ENCODE peak calls at places on chromosomes 12 and 14, in nine cellular contexts. One of them, this sample, is unnamed.
A peak's percentile ranks its signal among the peaks of the same experiment; 100 is the strongest.

GRCh38 chr14:88364710-88365413 is 20.6 kb upstream of the SPATA7 start:
- DNase-seq in 8988T: no peak
- DNase-seq in GM04504: no peak
- DNase-seq in NCI-H1092 treated with DMSO at 0.1 percent for 48 hours: no peak
- DNase-seq in NCI-H1105: no peak
- DNase-seq in ELF-1: peak; percentile 66
- DNase-seq in activated CD4-positive, alpha-beta T cell treated with anti-CD3 and anti-CD28 coated beads for 36 hours: no peak
- DNase-seq in naive thymus-derived CD8-positive, alpha-beta T cell: no peak
- DNase-seq in breast epithelium: no peak
- DNase-seq in this sample: no peak

GRCh38 chr14:99603471-99603933 is 505 bp downstream of the CCDC85C start:
- DNase-seq in 8988T: peak; percentile 62
- DNase-seq in ELF-1: peak; percentile 66
- DNase-seq in GM04504: no peak
- DNase-seq in activated CD4-positive, alpha-beta T cell treated with anti-CD3 and anti-CD28 coated beads for 36 hours: peak; percentile 73
- DNase-seq in naive thymus-derived CD8-positive, alpha-beta T cell: peak; percentile 74
- DNase-seq in NCI-H1105: peak; percentile 49
- DNase-seq in breast epithelium: no peak
- DNase-seq in NCI-H1092 treated with DMSO at 0.1 percent for 48 hours: peak; percentile 27
- DNase-seq in this sample: no peak

GRCh38 chr14:34853041-34853440 is 22.1 kb downstream of the BAZ1A start:
- DNase-seq in naive thymus-derived CD8-positive, alpha-beta T cell: no peak
- DNase-seq in 8988T: no peak
- DNase-seq in activated CD4-positive, alpha-beta T cell treated with anti-CD3 and anti-CD28 coated beads for 36 hours: no peak
- DNase-seq in ELF-1: no peak
- DNase-seq in breast epithelium: no peak
- DNase-seq in NCI-H1092 treated with DMSO at 0.1 percent for 48 hours: no peak
- DNase-seq in GM04504: no peak
- DNase-seq in NCI-H1105: no peak
- DNase-seq in this sample: no peak

GRCh38 chr14:99821519-99822165 is 28.4 kb downstream of the EML1 start:
- DNase-seq in activated CD4-positive, alpha-beta T cell treated with anti-CD3 and anti-CD28 coated beads for 36 hours: peak; percentile 33
- DNase-seq in 8988T: no peak
- DNase-seq in NCI-H1092 treated with DMSO at 0.1 percent for 48 hours: peak; percentile 42
- DNase-seq in naive thymus-derived CD8-positive, alpha-beta T cell: no peak
- DNase-seq in NCI-H1105: no peak
- DNase-seq in GM04504: peak; percentile 68
- DNase-seq in ELF-1: no peak
- DNase-seq in breast epithelium: no peak
- DNase-seq in this sample: peak; percentile 18

GRCh38 chr14:69673578-69674305 is 62.3 kb downstream of the SUSD6 start:
- DNase-seq in naive thymus-derived CD8-positive, alpha-beta T cell: no peak
- DNase-seq in breast epithelium: no peak
- DNase-seq in NCI-H1092 treated with DMSO at 0.1 percent for 48 hours: no peak
- DNase-seq in activated CD4-positive, alpha-beta T cell treated with anti-CD3 and anti-CD28 coated beads for 36 hours: peak; percentile 40
- DNase-seq in GM04504: no peak
- DNase-seq in ELF-1: no peak
- DNase-seq in NCI-H1105: no peak
- DNase-seq in 8988T: no peak
- DNase-seq in this sample: no peak

GRCh38 chr14:104370256-104370870 is 209.2 kb upstream of the C14orf180 start:
- DNase-seq in GM04504: no peak
- DNase-seq in 8988T: peak; percentile 73
- DNase-seq in NCI-H1092 treated with DMSO at 0.1 percent for 48 hours: peak; percentile 70
- DNase-seq in NCI-H1105: no peak
- DNase-seq in activated CD4-positive, alpha-beta T cell treated with anti-CD3 and anti-CD28 coated beads for 36 hours: no peak
- DNase-seq in ELF-1: peak; percentile 71
- DNase-seq in naive thymus-derived CD8-positive, alpha-beta T cell: peak; percentile 41
- DNase-seq in breast epithelium: no peak
- DNase-seq in this sample: peak; percentile 6

GRCh38 chr12:65232490-65233077 is 45.9 kb upstream of the MSRB3 start:
- DNase-seq in NCI-H1105: no peak
- DNase-seq in 8988T: no peak
- DNase-seq in activated CD4-positive, alpha-beta T cell treated with anti-CD3 and anti-CD28 coated beads for 36 hours: no peak
- DNase-seq in NCI-H1092 treated with DMSO at 0.1 percent for 48 hours: no peak
- DNase-seq in breast epithelium: no peak
- DNase-seq in naive thymus-derived CD8-positive, alpha-beta T cell: no peak
- DNase-seq in ELF-1: no peak
- DNase-seq in GM04504: peak; percentile 3
- DNase-seq in this sample: peak; percentile 16

GRCh38 chr12:69469854-69470188 is 367 bp upstream of the FRS2 start:
- DNase-seq in breast epithelium: no peak
- DNase-seq in activated CD4-positive, alpha-beta T cell treated with anti-CD3 and anti-CD28 coated beads for 36 hours: no peak
- DNase-seq in NCI-H1092 treated with DMSO at 0.1 percent for 48 hours: no peak
- DNase-seq in 8988T: no peak
- DNase-seq in GM04504: no peak
- DNase-seq in naive thymus-derived CD8-positive, alpha-beta T cell: no peak
- DNase-seq in NCI-H1105: no peak
- DNase-seq in ELF-1: no peak
- DNase-seq in this sample: no peak

GRCh38 chr12:96500686-96501085 is 11.3 kb downstream of the CFAP54 start:
- DNase-seq in NCI-H1105: no peak
- DNase-seq in activated CD4-positive, alpha-beta T cell treated with anti-CD3 and anti-CD28 coated beads for 36 hours: no peak
- DNase-seq in GM04504: no peak
- DNase-seq in 8988T: no peak
- DNase-seq in NCI-H1092 treated with DMSO at 0.1 percent for 48 hours: no peak
- DNase-seq in breast epithelium: no peak
- DNase-seq in ELF-1: no peak
- DNase-seq in naive thymus-derived CD8-positive, alpha-beta T cell: no peak
- DNase-seq in this sample: peak; percentile 19

GRCh38 chr14:90580381-90581335 is 183.8 kb downstream of the CALM1 start:
- DNase-seq in breast epithelium: no peak
- DNase-seq in 8988T: no peak
- DNase-seq in activated CD4-positive, alpha-beta T cell treated with anti-CD3 and anti-CD28 coated beads for 36 hours: no peak
- DNase-seq in NCI-H1092 treated with DMSO at 0.1 percent for 48 hours: peak; percentile 58
- DNase-seq in GM04504: no peak
- DNase-seq in naive thymus-derived CD8-positive, alpha-beta T cell: no peak
- DNase-seq in ELF-1: no peak
- DNase-seq in NCI-H1105: no peak
- DNase-seq in this sample: peak; percentile 32

GRCh38 chr12:100675432-100675831 is 101.9 kb downstream of the GAS2L3 start:
- DNase-seq in 8988T: no peak
- DNase-seq in GM04504: peak; percentile 23
- DNase-seq in ELF-1: no peak
- DNase-seq in naive thymus-derived CD8-positive, alpha-beta T cell: no peak
- DNase-seq in activated CD4-positive, alpha-beta T cell treated with anti-CD3 and anti-CD28 coated beads for 36 hours: no peak
- DNase-seq in NCI-H1105: peak; percentile 63
- DNase-seq in NCI-H1092 treated with DMSO at 0.1 percent for 48 hours: peak; percentile 28
- DNase-seq in breast epithelium: no peak
- DNase-seq in this sample: peak; percentile 6

GRCh38 chr14:85391455-85391854 is 138.5 kb upstream of the FLRT2 start:
- DNase-seq in breast epithelium: no peak
- DNase-seq in ELF-1: no peak
- DNase-seq in NCI-H1092 treated with DMSO at 0.1 percent for 48 hours: no peak
- DNase-seq in GM04504: no peak
- DNase-seq in NCI-H1105: no peak
- DNase-seq in activated CD4-positive, alpha-beta T cell treated with anti-CD3 and anti-CD28 coated beads for 36 hours: no peak
- DNase-seq in naive thymus-derived CD8-positive, alpha-beta T cell: no peak
- DNase-seq in 8988T: no peak
- DNase-seq in this sample: no peak

GRCh38 chr12:116922194-116922897 is 11.6 kb downstream of the FBXW8 start:
- DNase-seq in breast epithelium: no peak
- DNase-seq in activated CD4-positive, alpha-beta T cell treated with anti-CD3 and anti-CD28 coated beads for 36 hours: no peak
- DNase-seq in GM04504: no peak
- DNase-seq in ELF-1: no peak
- DNase-seq in NCI-H1105: no peak
- DNase-seq in NCI-H1092 treated with DMSO at 0.1 percent for 48 hours: no peak
- DNase-seq in 8988T: no peak
- DNase-seq in naive thymus-derived CD8-positive, alpha-beta T cell: no peak
- DNase-seq in this sample: no peak

GRCh38 chr14:92348154-92348553 is 25.2 kb downstream of the SLC24A4 start:
- DNase-seq in 8988T: no peak
- DNase-seq in NCI-H1105: peak; percentile 49
- DNase-seq in naive thymus-derived CD8-positive, alpha-beta T cell: no peak
- DNase-seq in activated CD4-positive, alpha-beta T cell treated with anti-CD3 and anti-CD28 coated beads for 36 hours: no peak
- DNase-seq in ELF-1: no peak
- DNase-seq in GM04504: no peak
- DNase-seq in breast epithelium: peak; percentile 27
- DNase-seq in NCI-H1092 treated with DMSO at 0.1 percent for 48 hours: peak; percentile 31
- DNase-seq in this sample: no peak

GRCh38 chr12:125203145-125203765 is 138.0 kb downstream of the AACS start:
- DNase-seq in naive thymus-derived CD8-positive, alpha-beta T cell: no peak
- DNase-seq in 8988T: no peak
- DNase-seq in ELF-1: no peak
- DNase-seq in NCI-H1105: peak; percentile 29
- DNase-seq in GM04504: no peak
- DNase-seq in activated CD4-positive, alpha-beta T cell treated with anti-CD3 and anti-CD28 coated beads for 36 hours: no peak
- DNase-seq in breast epithelium: no peak
- DNase-seq in NCI-H1092 treated with DMSO at 0.1 percent for 48 hours: peak; percentile 28
- DNase-seq in this sample: peak; percentile 33

GRCh38 chr14:91244501-91244901 is at the start of gene GPR68:
- DNase-seq in GM04504: peak; percentile 73
- DNase-seq in breast epithelium: no peak
- DNase-seq in activated CD4-positive, alpha-beta T cell treated with anti-CD3 and anti-CD28 coated beads for 36 hours: no peak
- DNase-seq in NCI-H1092 treated with DMSO at 0.1 percent for 48 hours: peak; percentile 67
- DNase-seq in NCI-H1105: no peak
- DNase-seq in 8988T: no peak
- DNase-seq in naive thymus-derived CD8-positive, alpha-beta T cell: no peak
- DNase-seq in ELF-1: peak; percentile 58
- DNase-seq in this sample: peak; percentile 90

GRCh38 chr12:49672351-49673181 is 34.6 kb downstream of the FMNL3 start:
- DNase-seq in ELF-1: no peak
- DNase-seq in NCI-H1105: no peak
- DNase-seq in activated CD4-positive, alpha-beta T cell treated with anti-CD3 and anti-CD28 coated beads for 36 hours: no peak
- DNase-seq in breast epithelium: no peak
- DNase-seq in GM04504: no peak
- DNase-seq in NCI-H1092 treated with DMSO at 0.1 percent for 48 hours: peak; percentile 5
- DNase-seq in 8988T: no peak
- DNase-seq in naive thymus-derived CD8-positive, alpha-beta T cell: no peak
- DNase-seq in this sample: peak; percentile 64

GRCh38 chr14:61584258-61584657 is 111.1 kb upstream of the HIF1A start:
- DNase-seq in GM04504: peak; percentile 56
- DNase-seq in naive thymus-derived CD8-positive, alpha-beta T cell: no peak
- DNase-seq in 8988T: no peak
- DNase-seq in breast epithelium: no peak
- DNase-seq in ELF-1: no peak
- DNase-seq in NCI-H1105: no peak
- DNase-seq in activated CD4-positive, alpha-beta T cell treated with anti-CD3 and anti-CD28 coated beads for 36 hours: no peak
- DNase-seq in NCI-H1092 treated with DMSO at 0.1 percent for 48 hours: no peak
- DNase-seq in this sample: no peak

GRCh38 chr14:95835331-95835730 is 41.3 kb upstream of the TUNAR start:
- DNase-seq in naive thymus-derived CD8-positive, alpha-beta T cell: no peak
- DNase-seq in ELF-1: no peak
- DNase-seq in GM04504: no peak
- DNase-seq in NCI-H1105: no peak
- DNase-seq in NCI-H1092 treated with DMSO at 0.1 percent for 48 hours: no peak
- DNase-seq in activated CD4-positive, alpha-beta T cell treated with anti-CD3 and anti-CD28 coated beads for 36 hours: peak; percentile 68
- DNase-seq in 8988T: no peak
- DNase-seq in breast epithelium: no peak
- DNase-seq in this sample: no peak

GRCh38 chr12:89789862-89790261 is 81.2 kb upstream of the ATP2B1 start:
- DNase-seq in breast epithelium: no peak
- DNase-seq in naive thymus-derived CD8-positive, alpha-beta T cell: no peak
- DNase-seq in ELF-1: no peak
- DNase-seq in activated CD4-positive, alpha-beta T cell treated with anti-CD3 and anti-CD28 coated beads for 36 hours: no peak
- DNase-seq in NCI-H1105: no peak
- DNase-seq in NCI-H1092 treated with DMSO at 0.1 percent for 48 hours: no peak
- DNase-seq in GM04504: no peak
- DNase-seq in 8988T: no peak
- DNase-seq in this sample: no peak

GRCh38 chr12:125371023-125371422 is 305.8 kb downstream of the AACS start:
- DNase-seq in activated CD4-positive, alpha-beta T cell treated with anti-CD3 and anti-CD28 coated beads for 36 hours: no peak
- DNase-seq in naive thymus-derived CD8-positive, alpha-beta T cell: no peak
- DNase-seq in ELF-1: no peak
- DNase-seq in GM04504: no peak
- DNase-seq in NCI-H1105: no peak
- DNase-seq in NCI-H1092 treated with DMSO at 0.1 percent for 48 hours: no peak
- DNase-seq in breast epithelium: no peak
- DNase-seq in 8988T: no peak
- DNase-seq in this sample: no peak

GRCh38 chr12:88299567-88300101 is 157.5 kb downstream of the TMTC3 start:
- DNase-seq in NCI-H1105: no peak
- DNase-seq in 8988T: no peak
- DNase-seq in naive thymus-derived CD8-positive, alpha-beta T cell: no peak
- DNase-seq in breast epithelium: no peak
- DNase-seq in GM04504: peak; percentile 92
- DNase-seq in ELF-1: no peak
- DNase-seq in activated CD4-positive, alpha-beta T cell treated with anti-CD3 and anti-CD28 coated beads for 36 hours: peak; percentile 79
- DNase-seq in NCI-H1092 treated with DMSO at 0.1 percent for 48 hours: no peak
- DNase-seq in this sample: no peak

GRCh38 chr12:115776399-115776798 is 501.1 kb downstream of the MED13L start:
- DNase-seq in naive thymus-derived CD8-positive, alpha-beta T cell: no peak
- DNase-seq in activated CD4-positive, alpha-beta T cell treated with anti-CD3 and anti-CD28 coated beads for 36 hours: no peak
- DNase-seq in NCI-H1105: no peak
- DNase-seq in 8988T: no peak
- DNase-seq in GM04504: no peak
- DNase-seq in breast epithelium: no peak
- DNase-seq in NCI-H1092 treated with DMSO at 0.1 percent for 48 hours: no peak
- DNase-seq in ELF-1: no peak
- DNase-seq in this sample: no peak

GRCh38 chr14:97584528-97584927 is 787.3 kb downstream of the VRK1 start:
- DNase-seq in GM04504: no peak
- DNase-seq in breast epithelium: no peak
- DNase-seq in NCI-H1092 treated with DMSO at 0.1 percent for 48 hours: no peak
- DNase-seq in 8988T: no peak
- DNase-seq in activated CD4-positive, alpha-beta T cell treated with anti-CD3 and anti-CD28 coated beads for 36 hours: peak; percentile 11
- DNase-seq in NCI-H1105: no peak
- DNase-seq in ELF-1: no peak
- DNase-seq in naive thymus-derived CD8-positive, alpha-beta T cell: no peak
- DNase-seq in this sample: no peak

GRCh38 chr14:93748208-93749080 is 39.8 kb downstream of the PRIMA1 start:
- DNase-seq in activated CD4-positive, alpha-beta T cell treated with anti-CD3 and anti-CD28 coated beads for 36 hours: no peak
- DNase-seq in 8988T: no peak
- DNase-seq in NCI-H1105: no peak
- DNase-seq in NCI-H1092 treated with DMSO at 0.1 percent for 48 hours: no peak
- DNase-seq in GM04504: no peak
- DNase-seq in ELF-1: peak; percentile 48
- DNase-seq in breast epithelium: no peak
- DNase-seq in naive thymus-derived CD8-positive, alpha-beta T cell: no peak
- DNase-seq in this sample: no peak

GRCh38 chr14:52700701-52701172 is 5.4 kb upstream of the ERO1A start:
- DNase-seq in ELF-1: no peak
- DNase-seq in breast epithelium: no peak
- DNase-seq in activated CD4-positive, alpha-beta T cell treated with anti-CD3 and anti-CD28 coated beads for 36 hours: no peak
- DNase-seq in NCI-H1092 treated with DMSO at 0.1 percent for 48 hours: no peak
- DNase-seq in naive thymus-derived CD8-positive, alpha-beta T cell: no peak
- DNase-seq in 8988T: no peak
- DNase-seq in NCI-H1105: no peak
- DNase-seq in GM04504: no peak
- DNase-seq in this sample: no peak

GRCh38 chr12:68622250-68622649 is 11.6 kb downstream of the RAP1B start:
- DNase-seq in 8988T: no peak
- DNase-seq in ELF-1: no peak
- DNase-seq in activated CD4-positive, alpha-beta T cell treated with anti-CD3 and anti-CD28 coated beads for 36 hours: no peak
- DNase-seq in naive thymus-derived CD8-positive, alpha-beta T cell: no peak
- DNase-seq in NCI-H1092 treated with DMSO at 0.1 percent for 48 hours: no peak
- DNase-seq in NCI-H1105: no peak
- DNase-seq in breast epithelium: no peak
- DNase-seq in GM04504: no peak
- DNase-seq in this sample: no peak

GRCh38 chr12:6450869-6451347 is 934 bp upstream of the TAPBPL start:
- DNase-seq in NCI-H1092 treated with DMSO at 0.1 percent for 48 hours: no peak
- DNase-seq in NCI-H1105: no peak
- DNase-seq in breast epithelium: no peak
- DNase-seq in GM04504: no peak
- DNase-seq in naive thymus-derived CD8-positive, alpha-beta T cell: no peak
- DNase-seq in activated CD4-positive, alpha-beta T cell treated with anti-CD3 and anti-CD28 coated beads for 36 hours: peak; percentile 66
- DNase-seq in ELF-1: no peak
- DNase-seq in 8988T: no peak
- DNase-seq in this sample: no peak

GRCh38 chr12:67702136-67702535 is 53.6 kb downstream of the DYRK2 start:
- DNase-seq in naive thymus-derived CD8-positive, alpha-beta T cell: no peak
- DNase-seq in activated CD4-positive, alpha-beta T cell treated with anti-CD3 and anti-CD28 coated beads for 36 hours: no peak
- DNase-seq in breast epithelium: no peak
- DNase-seq in NCI-H1092 treated with DMSO at 0.1 percent for 48 hours: no peak
- DNase-seq in GM04504: no peak
- DNase-seq in NCI-H1105: no peak
- DNase-seq in ELF-1: no peak
- DNase-seq in 8988T: no peak
- DNase-seq in this sample: no peak

GRCh38 chr12:75877588-75878381 is 153.8 kb downstream of the PHLDA1 start:
- DNase-seq in breast epithelium: no peak
- DNase-seq in naive thymus-derived CD8-positive, alpha-beta T cell: no peak
- DNase-seq in 8988T: no peak
- DNase-seq in NCI-H1105: peak; percentile 17
- DNase-seq in GM04504: no peak
- DNase-seq in NCI-H1092 treated with DMSO at 0.1 percent for 48 hours: peak; percentile 48
- DNase-seq in ELF-1: no peak
- DNase-seq in activated CD4-positive, alpha-beta T cell treated with anti-CD3 and anti-CD28 coated beads for 36 hours: no peak
- DNase-seq in this sample: no peak

GRCh38 chr14:95518045-95518751 is 1.7 kb upstream of the SYNE3 start:
- DNase-seq in naive thymus-derived CD8-positive, alpha-beta T cell: peak; percentile 18
- DNase-seq in ELF-1: no peak
- DNase-seq in breast epithelium: no peak
- DNase-seq in activated CD4-positive, alpha-beta T cell treated with anti-CD3 and anti-CD28 coated beads for 36 hours: no peak
- DNase-seq in GM04504: no peak
- DNase-seq in 8988T: no peak
- DNase-seq in NCI-H1092 treated with DMSO at 0.1 percent for 48 hours: no peak
- DNase-seq in NCI-H1105: peak; percentile 69
- DNase-seq in this sample: no peak